ENCODE peak calls at places on chromosomes 4 and X, in four cellular contexts. One of them, this sample, is unnamed.

GRCh38 chrX:123989235-123989634 is 27.7 kb downstream of the STAG2 start:
- DNase-seq in M059J: no peak
- DNase-seq in AG20443: no peak
- DNase-seq in memory B cell: no peak
- DNase-seq in this sample: no peak

GRCh38 chrX:16394290-16394689 is 227.0 kb downstream of the MAGEB17 start:
- DNase-seq in M059J: no peak
- DNase-seq in AG20443: no peak
- DNase-seq in memory B cell: no peak
- DNase-seq in this sample: peak

GRCh38 chrX:9562851-9563250 is 98.0 kb downstream of the TBL1X start:
- DNase-seq in M059J: peak
- DNase-seq in AG20443: peak
- DNase-seq in memory B cell: no peak
- DNase-seq in this sample: peak

GRCh38 chr4:107733431-107733925 is 13.4 kb upstream of the PAPSS1 start:
- DNase-seq in M059J: no peak
- DNase-seq in AG20443: no peak
- DNase-seq in memory B cell: no peak
- DNase-seq in this sample: no peak

GRCh38 chr4:26321326-26322276 is 787 bp downstream of the RBPJ start:
- DNase-seq in M059J: peak
- DNase-seq in AG20443: no peak
- DNase-seq in memory B cell: no peak
- DNase-seq in this sample: peak

GRCh38 chr4:86043755-86044592 is 315.9 kb downstream of the MAPK10 start:
- DNase-seq in M059J: peak
- DNase-seq in AG20443: peak
- DNase-seq in memory B cell: peak
- DNase-seq in this sample: no peak

GRCh38 chrX:45842207-45842900 is 641.7 kb upstream of the DIPK2B start:
- DNase-seq in M059J: no peak
- DNase-seq in AG20443: no peak
- DNase-seq in memory B cell: no peak
- DNase-seq in this sample: no peak

GRCh38 chrX:49919617-49920016 is 2.8 kb upstream of the CLCN5 start:
- DNase-seq in M059J: peak
- DNase-seq in AG20443: peak
- DNase-seq in memory B cell: peak
- DNase-seq in this sample: peak

GRCh38 chr4:184983660-184984356 is 34.5 kb upstream of the HELT start:
- DNase-seq in M059J: peak
- DNase-seq in AG20443: peak
- DNase-seq in memory B cell: peak
- DNase-seq in this sample: peak

GRCh38 chrX:38313190-38313589 is 14.1 kb downstream of the RPGR start:
- DNase-seq in M059J: peak
- DNase-seq in AG20443: peak
- DNase-seq in memory B cell: no peak
- DNase-seq in this sample: no peak

GRCh38 chr4:39719804-39720580 is 22.1 kb downstream of the UBE2K start:
- DNase-seq in M059J: peak
- DNase-seq in AG20443: no peak
- DNase-seq in memory B cell: no peak
- DNase-seq in this sample: no peak

GRCh38 chrX:69493193-69493592 is 10.9 kb upstream of the NALF2 start:
- DNase-seq in M059J: peak
- DNase-seq in AG20443: peak
- DNase-seq in memory B cell: no peak
- DNase-seq in this sample: peak

GRCh38 chr4:84336964-84337705 is 162.0 kb downstream of the NKX6-1 start:
- DNase-seq in M059J: no peak
- DNase-seq in AG20443: no peak
- DNase-seq in memory B cell: no peak
- DNase-seq in this sample: no peak